ENCODE peak calls at places on chromosomes 11 and 22, in four cellular contexts. H is left ventricle myocardium inferior; L is stimulated activated CD4-positive, alpha-beta T cell treated with anti-CD3 and anti-CD28 coated beads, Interleukin-4, amount 100 ng/mL, for 48 hours; M is osteocyte. G is an unnamed sample.
A peak's percentile ranks its signal among the peaks of the same experiment; 100 is the strongest.

GRCh38 chr11:59528741-59529140 is 17.4 kb downstream of the OR4D9 start:
- DNase-seq in L (no peak), H (no peak), M (no peak), G (no peak)

GRCh38 chr11:852762-853161 is 10.1 kb downstream of the TSPAN4 start:
- DNase-seq in M (no peak), H (no peak), L (no peak), G (no peak)

GRCh38 chr22:44143596-44143995 is 37.1 kb upstream of the PARVG start:
- DNase-seq in M (no peak), H (no peak), L (no peak), G (no peak)

GRCh38 chr11:31267720-31268119 is 101.8 kb downstream of the DCDC1 start:
- DNase-seq in H (no peak), L (no peak), M (no peak), G (no peak)

GRCh38 chr11:11425806-11426205 is 72.8 kb upstream of the CSNK2A3 start:
- DNase-seq in H (no peak), L (no peak), M (no peak), G (no peak)

GRCh38 chr11:74094393-74094792 is 76.4 kb downstream of the C2CD3 start:
- DNase-seq in L (no peak), H (no peak), M (no peak), G (no peak)

GRCh38 chr11:119493712-119494111 is 70.7 kb upstream of the THY1 start:
- DNase-seq in H (no peak), M (no peak), L (no peak), G (peak; percentile 46)

GRCh38 chr11:3605279-3605662 is 36.5 kb downstream of the ART5 start:
- DNase-seq in L (no peak), H (no peak), M (no peak), G (no peak)

GRCh38 chr22:46063861-46064235 is 86.5 kb upstream of the PPARA start:
- DNase-seq in L (no peak), M (no peak), H (peak; percentile 8), G (no peak)

GRCh38 chr11:289706-290620 is 1.0 kb downstream of the PGGHG start:
- DNase-seq in H (peak; percentile 13), M (no peak), L (no peak), G (peak; percentile 31)

GRCh38 chr22:21075516-21076138 is 29.9 kb downstream of the LRRC74B start:
- DNase-seq in L (no peak), H (no peak), M (no peak), G (no peak)

GRCh38 chr22:43996170-43996980 is 27.7 kb upstream of the PARVB start:
- DNase-seq in H (peak; percentile 69), M (no peak), L (peak; percentile 56), G (peak; percentile 79)

GRCh38 chr22:44543362-44543761 is 45.3 kb upstream of the RTL6 start:
- DNase-seq in M (no peak), H (no peak), L (no peak), G (no peak)

GRCh38 chr11:47156333-47156732 is 20.3 kb downstream of the ARFGAP2 start:
- DNase-seq in M (no peak), H (no peak), L (no peak), G (no peak)

GRCh38 chr11:116542386-116542785 is 230.4 kb downstream of the BUD13 start:
- DNase-seq in H (no peak), M (no peak), L (no peak), G (no peak)